ENCODE peak calls at places on chromosomes 16 and 17, in nine cellular contexts. G is cardiac muscle cell, E is PC-9, K is fibroblast of lung, I is GM23338, X is GM23248, P is left ventricle myocardium inferior, L is astrocyte, R is osteoblast. Y is an unnamed sample.

GRCh38 chr16:65406076-65406475 is 284.2 kb upstream of the CDH11 start:
- DNase-seq in K (no peak), E (no peak), X (no peak), P (no peak), G (no peak), I (no peak), L (no peak), R (no peak), Y (no peak)

GRCh38 chr16:18983565-18984424 is at the start of gene TMC7:
- DNase-seq in K (peak), X (peak), G (peak), R (peak), P (peak), I (peak), E (peak), L (peak), Y (peak)

GRCh38 chr16:31471875-31472558 is at the start of gene TGFB1I1:
- DNase-seq in E (no peak), P (peak), K (peak), R (peak), X (peak), G (peak), I (peak), L (peak), Y (no peak)

GRCh38 chr17:62802531-62803205 is 5.4 kb downstream of the MARCHF10 start:
- DNase-seq in R (no peak), G (no peak), P (no peak), I (no peak), X (no peak), L (no peak), E (no peak), K (no peak), Y (no peak)

GRCh38 chr17:48642843-48643696 is 16.9 kb upstream of the HOXB9 start:
- DNase-seq in K (no peak), E (no peak), G (no peak), X (no peak), L (no peak), R (peak), P (no peak), I (peak), Y (no peak)

GRCh38 chr17:29592850-29593545 is at the start of gene ANKRD13B:
- DNase-seq in L (no peak), E (peak), G (peak), X (peak), P (peak), I (peak), K (peak), R (peak), Y (peak)

GRCh38 chr17:53166736-53167135 is 656.0 kb upstream of the KIF2B start:
- DNase-seq in E (no peak), X (no peak), G (no peak), I (no peak), L (no peak), K (no peak), P (no peak), R (no peak), Y (no peak)

GRCh38 chr17:76500745-76501017 is 542 bp downstream of the RHBDF2 start:
- DNase-seq in L (no peak), X (no peak), R (no peak), K (no peak), E (no peak), G (no peak), I (no peak), P (no peak), Y (no peak)

GRCh38 chr16:22191966-22192260 is 14.2 kb upstream of the EEF2K start:
- DNase-seq in E (no peak), L (no peak), K (no peak), R (no peak), I (no peak), P (no peak), X (peak), G (peak), Y (no peak)

GRCh38 chr17:8563981-8564602 is 66.4 kb downstream of the MYH10 start:
- DNase-seq in K (peak), G (no peak), L (peak), X (peak), R (no peak), I (no peak), E (no peak), P (no peak), Y (no peak)

GRCh38 chr16:3138823-3139426 is 4.1 kb downstream of the ZNF213 start:
- DNase-seq in R (peak), G (no peak), X (no peak), L (no peak), P (no peak), I (no peak), K (no peak), E (peak), Y (no peak)

GRCh38 chr17:50938821-50939541 is 72.8 kb upstream of the TOB1 start:
- DNase-seq in L (no peak), P (no peak), K (no peak), I (no peak), G (no peak), E (peak), R (peak), X (no peak), Y (peak)

GRCh38 chr17:12789075-12789975 is at the start of gene ARHGAP44:
- DNase-seq in P (peak), G (peak), X (peak), I (peak), K (peak), R (peak), E (no peak), L (peak), Y (peak)

GRCh38 chr17:1986783-1987451 is 38.2 kb downstream of the RTN4RL1 start:
- DNase-seq in R (no peak), P (no peak), X (no peak), G (no peak), I (no peak), K (no peak), E (no peak), L (no peak), Y (no peak)

GRCh38 chr16:71383054-71383773 is 24.7 kb downstream of the CALB2 start:
- DNase-seq in K (no peak), I (peak), R (no peak), E (peak), G (no peak), L (peak), X (peak), P (no peak), Y (no peak)

GRCh38 chr17:55421179-55421934 is at the start of gene MMD:
- DNase-seq in L (no peak), G (no peak), I (peak), K (no peak), X (peak), R (no peak), P (no peak), E (no peak), Y (peak)

GRCh38 chr16:22948058-22948602 is 134.2 kb downstream of the HS3ST2 start:
- DNase-seq in G (no peak), E (no peak), X (peak), L (no peak), K (no peak), R (no peak), I (peak), P (no peak), Y (no peak)

GRCh38 chr17:76524598-76525512 is 12.7 kb downstream of the CYGB start:
- DNase-seq in E (no peak), K (peak), X (peak), R (peak), L (no peak), G (no peak), I (no peak), P (peak), Y (peak)

GRCh38 chr17:47192549-47192948 is 3.5 kb upstream of the CDC27 start:
- DNase-seq in L (peak), I (no peak), E (no peak), X (no peak), G (no peak), K (no peak), R (no peak), P (no peak), Y (no peak)

GRCh38 chr17:40062347-40063033 is at the start of gene THRA:
- DNase-seq in K (no peak), E (no peak), I (peak), G (peak), X (peak), R (peak), L (no peak), P (peak), Y (peak)

GRCh38 chr17:75263051-75263450 is 1.4 kb downstream of the MRPS7 start:
- DNase-seq in L (no peak), E (no peak), P (no peak), R (no peak), K (no peak), G (no peak), I (peak), X (no peak), Y (no peak)

GRCh38 chr17:79826210-79826680 is 13.0 kb downstream of the CBX4 start:
- DNase-seq in X (no peak), K (no peak), P (no peak), L (no peak), I (no peak), E (no peak), G (no peak), R (no peak), Y (peak)
- H3K4me3 ChIP-seq in X (no peak), K (no peak), P (no peak), L (no peak), I (no peak), E (no peak), G (no peak), R (no peak), Y (no peak)

GRCh38 chr16:58442547-58442946 is 50.3 kb downstream of the GINS3 start:
- DNase-seq in P (no peak), E (no peak), I (no peak), L (no peak), R (no peak), X (no peak), G (no peak), K (no peak), Y (no peak)
- H3K27ac ChIP-seq in P (peak), E (no peak), I (no peak), L (no peak), R (no peak), X (no peak), G (no peak), K (no peak), Y (no peak)

DNA sequence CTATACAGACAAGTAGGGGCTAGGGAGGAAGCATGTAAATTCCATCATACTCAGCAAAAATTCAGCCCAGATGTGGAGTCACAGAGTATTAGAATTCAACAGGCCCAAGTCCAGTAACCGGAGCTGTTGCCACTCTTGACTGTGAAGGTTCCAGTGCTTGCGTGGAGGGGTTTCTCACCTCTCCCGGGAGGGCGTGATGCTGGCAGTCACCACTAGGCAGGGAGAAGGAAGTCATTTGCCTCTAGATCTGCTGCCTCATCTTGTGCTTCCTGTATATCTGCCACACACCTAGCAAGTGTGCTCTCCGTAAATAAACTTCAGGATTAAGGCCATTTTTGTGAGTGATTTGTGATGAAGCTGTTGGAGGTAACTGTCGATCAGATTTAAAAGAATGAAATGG is 1.0 kb upstream of the CKLF start:
- DNase-seq in G (peak), K (no peak), L (no peak), E (no peak), I (peak), X (peak), P (no peak), R (no peak), Y (peak)
- H3K4me3 ChIP-seq in G (no peak), K (no peak), L (no peak), E (no peak), I (no peak), X (peak), P (no peak), R (no peak), Y (peak)

GRCh38 chr16:67504190-67505021 is 21.1 kb upstream of the AGRP start:
- DNase-seq in K (no peak), E (peak), G (no peak), R (no peak), I (no peak), L (no peak), X (peak), P (peak), Y (peak)
- H3K27ac ChIP-seq in K (no peak), E (no peak), G (no peak), R (no peak), I (no peak), L (no peak), X (no peak), P (peak), Y (peak)

GRCh38 chr16:86685071-86685470 is 106.7 kb downstream of the FOXL1 start:
- DNase-seq in R (no peak), L (peak), K (no peak), P (no peak), E (no peak), I (no peak), G (no peak), X (no peak), Y (no peak)
- H3K4me3 ChIP-seq in R (no peak), L (no peak), K (no peak), P (no peak), E (no peak), I (no peak), G (no peak), X (no peak), Y (no peak)

Y was measured in lower lobe of right lung.